ENCODE peak calls at places on chromosomes 1 and 21, in five cellular contexts. I is AML-193, S is NCI-H1694 treated with DMSO at 0.1 percent for 48 hours, G is uterus, W is MM.1S. M is an unnamed sample.

GRCh38 chr1:225700889-225701465 is 48.1 kb upstream of the ENAH start:
- DNase-seq in G (no peak), S (no peak), W (no peak), I (no peak), M (no peak)

GRCh38 chr1:223621312-223621734 is 44.2 kb downstream of the CAPN8 start:
- DNase-seq in S (no peak), W (no peak), G (no peak), I (no peak), M (no peak)

GRCh38 chr1:52697795-52698674 is at the start of gene COA7:
- DNase-seq in S (peak), W (peak), G (peak), I (peak), M (peak)

GRCh38 chr21:26884436-26884835 is 39.2 kb upstream of the ADAMTS1 start:
- DNase-seq in I (no peak), W (no peak), G (no peak), S (no peak), M (no peak)

GRCh38 chr1:29521846-29522580 is 285.7 kb downstream of the PTPRU start:
- DNase-seq in S (no peak), I (no peak), G (no peak), W (no peak), M (no peak)

GRCh38 chr1:55773189-55773940 is 558.2 kb upstream of the USP24 start:
- DNase-seq in S (no peak), I (no peak), G (no peak), W (no peak), M (no peak)

GRCh38 chr21:17441370-17441769 is 71.5 kb upstream of the CXADR start:
- DNase-seq in G (no peak), W (no peak), I (no peak), S (no peak), M (peak)

GRCh38 chr1:145846191-145846590 is 761 bp downstream of the NUDT17 start:
- DNase-seq in G (no peak), W (peak), S (peak), I (peak), M (no peak)

GRCh38 chr1:207938016-207938415 is 27.1 kb upstream of the CD34 start:
- DNase-seq in I (no peak), G (no peak), S (no peak), W (no peak), M (no peak)

GRCh38 chr1:9573723-9574122 is 15.0 kb upstream of the TMEM201 start:
- DNase-seq in S (peak), G (no peak), W (peak), I (no peak), M (no peak)

GRCh38 chr21:28857720-28858119 is 135.0 kb downstream of the LTN1 start:
- DNase-seq in G (no peak), W (no peak), I (no peak), S (no peak), M (no peak)

M was measured in tibial nerve.